ENCODE peak calls at places on chromosomes 1 and 21, in six cellular contexts. One of them, this sample, is unnamed.

GRCh38 chr1:229027622-229028182 is 243.2 kb upstream of the RAB4A start:
- DNase-seq in CD4-positive, alpha-beta T cell: no peak
- DNase-seq in fibroblast of lung: no peak
- DNase-seq in AG04450: no peak
- DNase-seq in GM20000: no peak
- DNase-seq in D721Med: peak; percentile 83
- DNase-seq in this sample: no peak

GRCh38 chr1:154730251-154730650 is 122.3 kb upstream of the ADAR start:
- DNase-seq in fibroblast of lung: peak; percentile 72
- DNase-seq in GM20000: no peak
- DNase-seq in CD4-positive, alpha-beta T cell: no peak
- DNase-seq in AG04450: no peak
- DNase-seq in D721Med: no peak
- DNase-seq in this sample: peak; percentile 42

GRCh38 chr1:89451011-89451410 is 73.6 kb upstream of the LRRC8B start:
- DNase-seq in CD4-positive, alpha-beta T cell: no peak
- DNase-seq in GM20000: peak; percentile 20
- DNase-seq in AG04450: no peak
- DNase-seq in fibroblast of lung: peak; percentile 75
- DNase-seq in D721Med: no peak
- DNase-seq in this sample: no peak

GRCh38 chr1:170145691-170146676 is at the start of gene NTMT2:
- DNase-seq in CD4-positive, alpha-beta T cell: no peak
- DNase-seq in D721Med: no peak
- DNase-seq in GM20000: no peak
- DNase-seq in fibroblast of lung: peak; percentile 64
- DNase-seq in AG04450: no peak
- DNase-seq in this sample: no peak

GRCh38 chr1:21289700-21290545 is at the start of gene ECE1:
- DNase-seq in D721Med: no peak
- DNase-seq in AG04450: no peak
- DNase-seq in fibroblast of lung: peak; percentile 52
- DNase-seq in CD4-positive, alpha-beta T cell: peak; percentile 52
- DNase-seq in GM20000: peak; percentile 60
- DNase-seq in this sample: peak; percentile 62

GRCh38 chr1:184838374-184838995 is 83.8 kb upstream of the EDEM3 start:
- DNase-seq in CD4-positive, alpha-beta T cell: no peak
- DNase-seq in fibroblast of lung: peak; percentile 91
- DNase-seq in GM20000: no peak
- DNase-seq in AG04450: peak; percentile 69
- DNase-seq in D721Med: no peak
- DNase-seq in this sample: no peak

GRCh38 chr1:38083541-38083940 is 36.9 kb upstream of the POU3F1 start:
- DNase-seq in AG04450: no peak
- DNase-seq in GM20000: no peak
- DNase-seq in CD4-positive, alpha-beta T cell: no peak
- DNase-seq in fibroblast of lung: no peak
- DNase-seq in D721Med: no peak
- DNase-seq in this sample: no peak

GRCh38 chr1:161440312-161440894 is 64.9 kb upstream of the FCGR2A start:
- DNase-seq in CD4-positive, alpha-beta T cell: peak; percentile 37
- DNase-seq in GM20000: peak; percentile 93
- DNase-seq in D721Med: peak; percentile 98
- DNase-seq in AG04450: no peak
- DNase-seq in fibroblast of lung: peak; percentile 57
- DNase-seq in this sample: peak; percentile 83

GRCh38 chr1:177048314-177049069 is 116.0 kb downstream of the ASTN1 start:
- DNase-seq in GM20000: no peak
- DNase-seq in fibroblast of lung: no peak
- DNase-seq in AG04450: no peak
- DNase-seq in D721Med: no peak
- DNase-seq in CD4-positive, alpha-beta T cell: no peak
- DNase-seq in this sample: no peak

GRCh38 chr1:216314369-216315095 is 108.7 kb downstream of the USH2A start:
- DNase-seq in D721Med: no peak
- DNase-seq in fibroblast of lung: peak; percentile 16
- DNase-seq in CD4-positive, alpha-beta T cell: no peak
- DNase-seq in GM20000: no peak
- DNase-seq in AG04450: no peak
- DNase-seq in this sample: no peak

GRCh38 chr1:82775402-82776000 is 974.8 kb downstream of the ADGRL2 start:
- DNase-seq in CD4-positive, alpha-beta T cell: peak; percentile 2
- DNase-seq in D721Med: no peak
- DNase-seq in fibroblast of lung: peak; percentile 17
- DNase-seq in AG04450: no peak
- DNase-seq in GM20000: no peak
- DNase-seq in this sample: peak; percentile 59

GRCh38 chr1:17494114-17494729 is 45.3 kb upstream of the ARHGEF10L start:
- DNase-seq in GM20000: peak; percentile 79
- DNase-seq in D721Med: no peak
- DNase-seq in CD4-positive, alpha-beta T cell: peak; percentile 52
- DNase-seq in fibroblast of lung: peak; percentile 60
- DNase-seq in AG04450: peak; percentile 20
- DNase-seq in this sample: peak; percentile 77

GRCh38 chr21:39381009-39381408 is 32.1 kb upstream of the HMGN1 start:
- DNase-seq in CD4-positive, alpha-beta T cell: no peak
- DNase-seq in D721Med: no peak
- DNase-seq in fibroblast of lung: no peak
- DNase-seq in AG04450: no peak
- DNase-seq in GM20000: no peak
- DNase-seq in this sample: no peak

DNA sequence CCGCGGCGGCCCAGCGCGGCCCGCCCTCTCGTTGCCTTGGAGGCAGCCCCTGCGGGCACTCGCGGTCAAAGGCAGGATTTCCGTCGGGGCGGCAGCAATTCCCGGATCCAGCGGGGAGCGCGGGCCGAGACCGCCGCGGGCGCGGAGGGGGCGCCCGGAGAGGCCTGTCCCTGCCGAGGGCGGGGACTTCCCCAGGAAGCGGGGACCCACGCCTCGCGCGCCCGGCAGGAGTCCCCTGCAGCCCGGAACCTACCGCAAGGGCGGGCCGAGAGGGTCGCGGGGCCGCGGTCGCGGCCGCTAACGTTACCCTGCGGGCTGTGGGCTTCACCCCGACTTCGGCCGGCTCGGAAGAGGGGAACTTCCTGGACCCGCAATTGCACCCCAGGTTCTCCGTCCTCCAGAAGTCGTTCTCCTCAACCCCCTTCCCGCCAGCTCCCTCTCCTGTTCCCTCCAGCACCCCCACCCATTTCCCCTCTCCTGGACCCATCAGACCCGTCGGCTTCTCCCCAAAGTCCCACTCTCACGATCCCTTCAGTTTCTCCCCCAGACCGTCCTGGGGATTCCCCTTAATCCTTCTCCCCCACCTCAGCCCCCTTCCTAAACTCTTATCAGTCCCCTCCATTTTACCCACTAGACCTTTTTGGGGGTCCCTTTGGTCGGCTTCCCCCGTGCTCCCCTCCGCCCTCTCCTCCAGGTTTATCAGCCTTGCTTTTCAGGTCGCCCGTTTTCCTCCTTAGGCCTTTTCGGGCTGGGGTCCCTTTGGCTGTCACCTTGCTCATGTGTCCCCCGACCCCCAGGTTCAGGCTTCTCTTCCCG is 611 bp downstream of the FGR start:
- DNase-seq in CD4-positive, alpha-beta T cell: peak; percentile 37
- DNase-seq in D721Med: no peak
- DNase-seq in fibroblast of lung: peak; percentile 11
- DNase-seq in AG04450: no peak
- DNase-seq in GM20000: peak; percentile 63
- DNase-seq in this sample: peak; percentile 73
- TF ChIP-seq CTCF in CD4-positive, alpha-beta T cell: no peak
- TF ChIP-seq CTCF in D721Med: no peak
- TF ChIP-seq CTCF in fibroblast of lung: no peak
- TF ChIP-seq CTCF in AG04450: no peak
- TF ChIP-seq CTCF in GM20000: no peak
- TF ChIP-seq CTCF in this sample: no peak

DNA sequence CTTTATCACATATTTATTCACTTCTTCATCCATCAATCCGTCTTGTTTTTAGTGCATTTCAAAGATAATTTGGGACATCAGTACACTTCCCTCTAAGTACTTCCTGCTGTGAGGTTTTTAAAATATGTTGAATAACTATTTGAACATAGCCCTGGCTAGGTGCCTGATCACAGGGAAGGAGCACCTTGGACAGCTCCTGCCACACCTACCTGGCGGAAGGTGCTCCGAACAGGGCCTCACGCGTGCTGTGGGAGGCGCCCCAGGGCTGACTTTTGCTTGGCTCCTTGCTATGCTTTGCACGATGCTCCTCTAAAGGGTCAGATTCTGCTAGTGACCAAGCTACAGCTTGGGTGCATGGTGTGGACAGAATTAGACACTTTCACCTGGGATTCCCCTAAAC is 4.9 kb upstream of the ATXN7L2 start:
- DNase-seq in CD4-positive, alpha-beta T cell: peak; percentile 28
- DNase-seq in D721Med: no peak
- DNase-seq in AG04450: no peak
- DNase-seq in fibroblast of lung: no peak
- DNase-seq in GM20000: no peak
- DNase-seq in this sample: no peak
- TF ChIP-seq CTCF in CD4-positive, alpha-beta T cell: no peak
- TF ChIP-seq CTCF in D721Med: no peak
- TF ChIP-seq CTCF in AG04450: no peak
- TF ChIP-seq CTCF in fibroblast of lung: no peak
- TF ChIP-seq CTCF in GM20000: no peak
- TF ChIP-seq CTCF in this sample: no peak

GRCh38 chr1:203528098-203528497 is 34.1 kb downstream of the OPTC start:
- DNase-seq in fibroblast of lung: no peak
- DNase-seq in GM20000: no peak
- DNase-seq in D721Med: no peak
- DNase-seq in CD4-positive, alpha-beta T cell: no peak
- DNase-seq in AG04450: no peak
- DNase-seq in this sample: no peak
- TF ChIP-seq CTCF in fibroblast of lung: no peak
- TF ChIP-seq CTCF in GM20000: no peak
- TF ChIP-seq CTCF in D721Med: no peak
- TF ChIP-seq CTCF in CD4-positive, alpha-beta T cell: no peak
- TF ChIP-seq CTCF in AG04450: no peak
- TF ChIP-seq CTCF in this sample: no peak

GRCh38 chr1:108559215-108560142 is at the start of gene EEIG2:
- DNase-seq in AG04450: peak; percentile 59
- DNase-seq in CD4-positive, alpha-beta T cell: peak; percentile 88
- DNase-seq in GM20000: peak; percentile 95
- DNase-seq in fibroblast of lung: peak; percentile 84
- DNase-seq in D721Med: peak; percentile 48
- DNase-seq in this sample: peak; percentile 98
- TF ChIP-seq CTCF in AG04450: peak; percentile 55
- TF ChIP-seq CTCF in CD4-positive, alpha-beta T cell: peak; percentile 56
- TF ChIP-seq CTCF in GM20000: peak; percentile 91
- TF ChIP-seq CTCF in fibroblast of lung: peak; percentile 24
- TF ChIP-seq CTCF in D721Med: peak; percentile 63
- TF ChIP-seq CTCF in this sample: peak; percentile 85

GRCh38 chr1:30724175-30724574 is 790 bp upstream of the MATN1 start:
- DNase-seq in CD4-positive, alpha-beta T cell: no peak
- DNase-seq in AG04450: no peak
- DNase-seq in GM20000: no peak
- DNase-seq in fibroblast of lung: no peak
- DNase-seq in D721Med: no peak
- DNase-seq in this sample: no peak
- TF ChIP-seq CTCF in CD4-positive, alpha-beta T cell: peak; percentile 24
- TF ChIP-seq CTCF in AG04450: peak; percentile 31
- TF ChIP-seq CTCF in GM20000: no peak
- TF ChIP-seq CTCF in fibroblast of lung: peak; percentile 16
- TF ChIP-seq CTCF in D721Med: no peak
- TF ChIP-seq CTCF in this sample: no peak

GRCh38 chr1:208216806-208217205 is 27.4 kb downstream of the PLXNA2 start:
- DNase-seq in AG04450: no peak
- DNase-seq in GM20000: no peak
- DNase-seq in CD4-positive, alpha-beta T cell: no peak
- DNase-seq in D721Med: no peak
- DNase-seq in fibroblast of lung: no peak
- DNase-seq in this sample: no peak
- TF ChIP-seq CTCF in AG04450: no peak
- TF ChIP-seq CTCF in GM20000: no peak
- TF ChIP-seq CTCF in CD4-positive, alpha-beta T cell: no peak
- TF ChIP-seq CTCF in D721Med: no peak
- TF ChIP-seq CTCF in fibroblast of lung: no peak
- TF ChIP-seq CTCF in this sample: no peak

GRCh38 chr1:77532641-77533040 is 149.8 kb downstream of the ZZZ3 start:
- DNase-seq in CD4-positive, alpha-beta T cell: no peak
- DNase-seq in AG04450: no peak
- DNase-seq in D721Med: no peak
- DNase-seq in GM20000: no peak
- DNase-seq in fibroblast of lung: no peak
- DNase-seq in this sample: no peak

GRCh38 chr1:77536813-77537212 is 145.6 kb downstream of the ZZZ3 start:
- DNase-seq in fibroblast of lung: peak; percentile 98
- DNase-seq in D721Med: no peak
- DNase-seq in CD4-positive, alpha-beta T cell: no peak
- DNase-seq in AG04450: peak; percentile 92
- DNase-seq in GM20000: no peak
- DNase-seq in this sample: no peak

GRCh38 chr1:77534456-77534855 is 148.0 kb downstream of the ZZZ3 start:
- DNase-seq in GM20000: no peak
- DNase-seq in CD4-positive, alpha-beta T cell: no peak
- DNase-seq in AG04450: no peak
- DNase-seq in D721Med: no peak
- DNase-seq in fibroblast of lung: peak; percentile 68
- DNase-seq in this sample: no peak

GRCh38 chr1:77538956-77539509 is 143.4 kb downstream of the ZZZ3 start:
- DNase-seq in fibroblast of lung: peak; percentile 94
- DNase-seq in D721Med: no peak
- DNase-seq in AG04450: peak; percentile 83
- DNase-seq in GM20000: peak; percentile 63
- DNase-seq in CD4-positive, alpha-beta T cell: no peak
- DNase-seq in this sample: no peak

DNA sequence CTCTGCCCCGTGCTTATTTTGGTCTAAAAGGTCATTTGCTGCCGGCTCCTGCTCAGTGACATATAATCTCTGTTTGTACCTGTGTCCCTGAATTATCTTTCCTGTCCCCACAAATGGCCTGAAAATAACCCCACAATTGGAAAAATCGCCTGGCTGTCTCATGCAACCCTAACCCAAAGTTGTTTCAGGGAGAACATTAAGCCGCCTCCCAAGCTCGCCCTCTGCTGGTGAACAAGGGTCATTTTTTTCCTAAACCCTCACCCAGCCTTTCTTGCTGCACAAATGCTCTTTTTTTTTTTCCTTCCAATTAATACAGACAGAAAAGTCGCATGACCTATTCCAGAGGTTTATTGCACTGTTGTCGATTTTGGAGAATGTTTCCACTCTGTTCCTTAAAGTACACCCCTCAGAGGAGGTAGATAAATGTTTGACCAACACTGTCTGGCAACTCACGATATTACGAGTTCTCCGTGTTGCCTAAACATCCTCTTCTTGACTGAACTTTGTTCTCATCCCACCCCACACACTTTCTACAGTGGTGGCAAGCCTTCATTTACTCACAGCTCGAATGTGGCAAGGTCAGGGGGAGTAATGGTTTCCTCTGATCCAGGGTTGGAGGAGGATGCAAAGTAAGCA is 148.7 kb downstream of the ZZZ3 start:
- DNase-seq in AG04450: no peak
- DNase-seq in D721Med: peak; percentile 64
- DNase-seq in GM20000: peak; percentile 80
- DNase-seq in CD4-positive, alpha-beta T cell: peak; percentile 62
- DNase-seq in fibroblast of lung: peak; percentile 65
- DNase-seq in this sample: peak; percentile 67
- TF ChIP-seq CTCF in AG04450: peak; percentile 81
- TF ChIP-seq CTCF in D721Med: peak; percentile 84
- TF ChIP-seq CTCF in GM20000: peak; percentile 78
- TF ChIP-seq CTCF in CD4-positive, alpha-beta T cell: peak; percentile 91
- TF ChIP-seq CTCF in fibroblast of lung: peak; percentile 91
- TF ChIP-seq CTCF in this sample: peak; percentile 91